ENCODE peak calls at places on chromosomes 13 and 19, in four cellular contexts. K is fibroblast of mammary gland, R is left ventricle myocardium inferior, E is Caco-2. G is an unnamed sample.

GRCh38 chr13:26821766-26822165 is 61.2 kb upstream of the GPR12 start:
- DNase-seq in K (no peak), R (no peak), E (no peak), G (no peak)

GRCh38 chr19:9054207-9054606 is 32.7 kb upstream of the OR1M1 start:
- DNase-seq in K (no peak), R (no peak), E (no peak), G (no peak)

GRCh38 chr13:71864094-71864980 is 2.7 kb downstream of the DACH1 start:
- DNase-seq in K (no peak), R (peak), E (peak), G (no peak)

GRCh38 chr13:47117268-47117667 is 220.4 kb upstream of the HTR2A start:
- DNase-seq in K (peak), R (no peak), E (no peak), G (peak)

GRCh38 chr13:35979378-35979911 is 151.7 kb downstream of the DCLK1 start:
- DNase-seq in K (peak), R (peak), E (no peak), G (peak)

GRCh38 chr13:96053003-96053703 is at the start of gene UGGT2:
- DNase-seq in K (peak), R (peak), E (peak), G (peak)

GRCh38 chr13:95704510-95704909 is 27.6 kb downstream of the DNAJC3 start:
- DNase-seq in K (peak), R (no peak), E (peak), G (no peak)

GRCh38 chr13:24360106-24360505 is 50.7 kb downstream of the C1QTNF9 start:
- DNase-seq in K (no peak), R (no peak), E (no peak), G (no peak)

GRCh38 chr13:76792680-76793334 is 93.4 kb downstream of the KCTD12 start:
- DNase-seq in K (peak), R (no peak), E (no peak), G (peak)

GRCh38 chr13:63636231-63636993 is 2220.8 kb upstream of the PCDH20 start:
- DNase-seq in K (no peak), R (no peak), E (peak), G (no peak)

GRCh38 chr13:74210693-74211393 is 76.6 kb upstream of the KLF12 start:
- DNase-seq in K (peak), R (no peak), E (no peak), G (peak)

GRCh38 chr13:102182170-102182569 is 219.7 kb downstream of the FGF14 start:
- DNase-seq in K (no peak), R (no peak), E (no peak), G (no peak)

GRCh38 chr13:102187313-102187712 is 214.5 kb downstream of the FGF14 start:
- DNase-seq in K (no peak), R (no peak), E (no peak), G (no peak)

GRCh38 chr13:102185375-102185984 is 216.4 kb downstream of the FGF14 start:
- DNase-seq in K (no peak), R (no peak), E (no peak), G (no peak)

GRCh38 chr13:102183509-102184182 is 218.2 kb downstream of the FGF14 start:
- DNase-seq in K (no peak), R (no peak), E (no peak), G (no peak)
- TF ChIP-seq CTCF in K (no peak), R (no peak), E (no peak), G (no peak)

GRCh38 chr13:113047587-113047986 is 58.0 kb upstream of the F7 start:
- DNase-seq in K (no peak), R (no peak), E (no peak), G (no peak)

GRCh38 chr13:113046883-113047244 is 58.7 kb upstream of the F7 start:
- DNase-seq in K (no peak), R (no peak), E (no peak), G (no peak)

GRCh38 chr13:113045214-113046007 is 60.2 kb upstream of the F7 start:
- DNase-seq in K (no peak), R (peak), E (no peak), G (no peak)

GRCh38 chr13:113044431-113045114 is 61.0 kb upstream of the F7 start:
- DNase-seq in K (peak), R (no peak), E (no peak), G (no peak)

GRCh38 chr13:113046066-113046882 is 59.3 kb upstream of the F7 start:
- DNase-seq in K (no peak), R (no peak), E (no peak), G (no peak)
- H3K4me3 ChIP-seq in K (no peak), R (no peak), E (no peak), G (no peak)

DNA sequence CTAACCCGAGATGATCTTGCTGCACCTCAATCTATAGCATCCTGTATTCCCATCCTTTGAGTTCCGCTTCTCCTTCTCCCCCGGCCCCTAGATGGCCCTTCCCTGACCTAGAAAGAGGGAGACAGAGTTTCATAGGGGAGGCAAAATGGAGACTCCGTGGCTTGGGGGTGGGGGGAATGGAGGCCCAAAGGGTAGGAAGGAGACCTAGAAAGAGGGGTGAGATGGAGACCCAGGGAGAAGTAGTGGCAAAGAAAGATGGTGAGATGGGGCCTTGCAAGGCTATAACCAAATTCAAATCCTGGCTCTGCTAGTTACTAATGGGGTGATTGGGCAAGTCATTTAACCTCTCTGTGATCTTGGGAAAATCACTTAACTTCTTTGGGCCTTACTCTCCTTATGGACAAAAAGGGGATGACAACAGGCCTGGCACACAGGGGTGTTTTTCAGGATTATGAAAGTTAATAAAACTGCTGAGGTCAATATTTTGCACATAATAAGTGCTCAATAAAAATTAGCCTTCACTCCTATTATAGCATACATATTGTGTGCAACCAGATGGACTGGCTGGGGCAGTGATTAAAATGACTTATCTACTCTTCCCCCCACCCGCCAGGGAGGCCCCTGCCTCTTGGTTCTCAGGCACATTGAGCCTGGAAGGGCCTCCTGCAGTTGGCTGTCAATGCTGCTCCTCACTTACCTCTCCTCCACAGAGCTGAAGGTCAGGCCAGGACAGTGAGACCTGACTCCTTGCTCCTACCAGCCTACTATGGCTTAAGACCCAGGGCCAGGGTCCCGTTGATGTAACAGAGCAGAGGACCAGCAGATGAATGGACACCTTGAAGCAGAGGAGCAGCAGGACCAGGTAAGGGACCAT is 623 bp downstream of the SPHK2 start:
- DNase-seq in K (peak), R (no peak), E (no peak), G (no peak)
- TF ChIP-seq CTCF in K (no peak), R (no peak), E (no peak), G (no peak)

GRCh38 chr19:17023805-17024204 is 2.8 kb downstream of the CPAMD8 start:
- DNase-seq in K (no peak), R (no peak), E (no peak), G (no peak)

GRCh38 chr19:17021328-17021727 is 5.3 kb downstream of the CPAMD8 start:
- DNase-seq in K (peak), R (no peak), E (no peak), G (peak)

GRCh38 chr19:17021793-17022590 is 4.6 kb downstream of the CPAMD8 start:
- DNase-seq in K (peak), R (no peak), E (peak), G (peak)

GRCh38 chr19:17020823-17021222 is 5.8 kb downstream of the CPAMD8 start:
- DNase-seq in K (peak), R (no peak), E (no peak), G (no peak)

DNA sequence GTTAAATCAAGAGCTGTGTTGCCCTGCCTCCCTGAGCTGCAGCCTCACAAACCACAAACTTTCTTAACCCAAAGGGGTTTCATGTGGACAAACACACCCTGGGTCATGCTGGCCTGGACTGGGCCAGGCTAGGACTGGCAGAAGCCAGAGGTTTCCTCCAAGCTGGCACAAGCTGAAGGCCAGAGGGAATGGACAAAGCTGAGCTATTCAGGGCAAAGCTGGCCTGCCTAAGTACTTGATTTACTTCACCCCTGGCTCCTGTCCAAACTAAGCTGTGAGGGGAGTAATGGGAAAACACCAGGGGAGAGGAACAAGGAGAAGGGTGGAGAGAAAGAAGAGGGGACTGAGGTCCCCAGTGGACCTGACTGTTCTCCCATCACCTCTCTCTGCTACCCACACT is 6.2 kb downstream of the CPAMD8 start:
- DNase-seq in K (no peak), R (no peak), E (no peak), G (no peak)
- H3K4me3 ChIP-seq in K (no peak), R (no peak), E (no peak), G (no peak)

GRCh38 chr13:31967155-31967554 is 64.4 kb upstream of the FRY start:
- DNase-seq in K (no peak), R (no peak), E (no peak), G (no peak)
- TF ChIP-seq CTCF in K (peak), R (peak), E (peak), G (peak)

GRCh38 chr19:32350492-32350891 is 5.1 kb downstream of the ZNF507 start:
- DNase-seq in K (peak), R (no peak), E (peak), G (no peak)
- H3K4me3 ChIP-seq in K (no peak), R (no peak), E (no peak), G (no peak)

GRCh38 chr19:47312366-47313006 is 2.8 kb downstream of the C5AR1 start:
- DNase-seq in K (no peak), R (no peak), E (no peak), G (no peak)

GRCh38 chr19:47309038-47309437 is 623 bp upstream of the C5AR1 start:
- DNase-seq in K (peak), R (no peak), E (no peak), G (peak)

GRCh38 chr19:47310819-47311218 is 1.2 kb downstream of the C5AR1 start:
- DNase-seq in K (peak), R (peak), E (peak), G (peak)

GRCh38 chr19:47310323-47310722 is 662 bp downstream of the C5AR1 start:
- DNase-seq in K (no peak), R (no peak), E (no peak), G (no peak)

GRCh38 chr19:47309608-47310007 is at the start of gene C5AR1:
- DNase-seq in K (no peak), R (peak), E (no peak), G (no peak)
- TF ChIP-seq CTCF in K (no peak), R (no peak), E (no peak), G (no peak)

DNA sequence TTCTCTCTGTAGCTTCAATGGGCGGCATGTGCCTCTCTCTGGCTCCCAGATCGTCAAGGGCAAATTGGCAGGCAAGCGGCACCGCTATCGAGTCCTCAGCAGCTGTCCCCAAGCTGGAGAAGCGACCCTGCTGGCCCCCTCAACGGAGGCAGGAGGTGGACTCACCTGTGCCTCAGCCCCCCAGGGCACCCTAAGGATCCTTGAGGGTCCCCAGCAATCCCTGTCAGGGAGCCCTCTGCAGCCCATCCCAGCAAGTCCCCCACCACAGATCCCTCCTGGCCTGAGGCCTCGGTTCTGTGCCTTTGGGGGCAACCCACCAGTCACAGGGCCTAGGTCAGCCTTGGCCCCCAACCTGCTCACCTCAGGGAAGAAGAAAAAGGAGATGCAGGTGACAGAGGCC is 1.7 kb downstream of the POLR1G start:
- DNase-seq in K (no peak), R (no peak), E (no peak), G (no peak)
- H3K4me3 ChIP-seq in K (no peak), R (no peak), E (no peak), G (no peak)

GRCh38 chr19:944171-944567 is 18.3 kb downstream of the ARID3A start:
- DNase-seq in K (no peak), R (no peak), E (peak), G (peak)

GRCh38 chr19:945401-946252 is 19.8 kb downstream of the ARID3A start:
- DNase-seq in K (no peak), R (no peak), E (no peak), G (no peak)

GRCh38 chr19:944663-945241 is 18.9 kb downstream of the ARID3A start:
- DNase-seq in K (no peak), R (no peak), E (no peak), G (no peak)

GRCh38 chr19:942133-942645 is 16.4 kb downstream of the ARID3A start:
- DNase-seq in K (no peak), R (no peak), E (no peak), G (no peak)

GRCh38 chr19:943551-944170 is 17.8 kb downstream of the ARID3A start:
- DNase-seq in K (no peak), R (no peak), E (no peak), G (no peak)
- TF ChIP-seq CTCF in K (no peak), R (no peak), E (no peak), G (no peak)

G was measured in fibroblast of the aortic adventitia.